ENCODE peak calls at places on chromosomes 3 and 15, in eight cellular contexts. One of them, this sample, is unnamed.
A peak's percentile ranks its signal among the peaks of the same experiment; 100 is the strongest.

GRCh38 chr3:23518441-23518840 is 287.3 kb upstream of the UBE2E1 start:
- DNase-seq in fibroblast of the aortic adventitia: no peak
- DNase-seq in nucleus accumbens: no peak
- DNase-seq in stimulated activated CD8-positive, alpha-beta memory T cell treated with anti-CD3 and anti-CD28 coated beads, Interleukin-12 subunit alpha, Interleukin-12 subunit beta, amount 100 ng/mL, for 4 hours: no peak
- DNase-seq in stromal cell of bone marrow: no peak
- DNase-seq in heart left ventricle: no peak
- DNase-seq in T-helper 1 cell: no peak
- DNase-seq in activated CD4-positive, alpha-beta T cell treated with anti-CD3 and anti-CD28 coated beads, Interleukin-2, amount 50 U/mL, for 24 hours: no peak
- DNase-seq in this sample: no peak

GRCh38 chr15:98174286-98174685 is 213.8 kb downstream of the ARRDC4 start:
- DNase-seq in activated CD4-positive, alpha-beta T cell treated with anti-CD3 and anti-CD28 coated beads, Interleukin-2, amount 50 U/mL, for 24 hours: no peak
- DNase-seq in stromal cell of bone marrow: no peak
- DNase-seq in heart left ventricle: no peak
- DNase-seq in fibroblast of the aortic adventitia: no peak
- DNase-seq in nucleus accumbens: no peak
- DNase-seq in T-helper 1 cell: no peak
- DNase-seq in stimulated activated CD8-positive, alpha-beta memory T cell treated with anti-CD3 and anti-CD28 coated beads, Interleukin-12 subunit alpha, Interleukin-12 subunit beta, amount 100 ng/mL, for 4 hours: no peak
- DNase-seq in this sample: no peak

GRCh38 chr3:148477375-148477774 is 220.3 kb upstream of the AGTR1 start:
- DNase-seq in T-helper 1 cell: no peak
- DNase-seq in stimulated activated CD8-positive, alpha-beta memory T cell treated with anti-CD3 and anti-CD28 coated beads, Interleukin-12 subunit alpha, Interleukin-12 subunit beta, amount 100 ng/mL, for 4 hours: no peak
- DNase-seq in nucleus accumbens: no peak
- DNase-seq in activated CD4-positive, alpha-beta T cell treated with anti-CD3 and anti-CD28 coated beads, Interleukin-2, amount 50 U/mL, for 24 hours: no peak
- DNase-seq in stromal cell of bone marrow: no peak
- DNase-seq in fibroblast of the aortic adventitia: no peak
- DNase-seq in heart left ventricle: no peak
- DNase-seq in this sample: no peak

GRCh38 chr3:138369151-138369900 is 20.9 kb downstream of the MRAS start:
- DNase-seq in nucleus accumbens: no peak
- DNase-seq in stimulated activated CD8-positive, alpha-beta memory T cell treated with anti-CD3 and anti-CD28 coated beads, Interleukin-12 subunit alpha, Interleukin-12 subunit beta, amount 100 ng/mL, for 4 hours: no peak
- DNase-seq in fibroblast of the aortic adventitia: no peak
- DNase-seq in stromal cell of bone marrow: no peak
- DNase-seq in heart left ventricle: no peak
- DNase-seq in activated CD4-positive, alpha-beta T cell treated with anti-CD3 and anti-CD28 coated beads, Interleukin-2, amount 50 U/mL, for 24 hours: no peak
- DNase-seq in T-helper 1 cell: no peak
- DNase-seq in this sample: no peak

GRCh38 chr15:67420137-67420536 is 100.8 kb upstream of the C15orf61 start:
- DNase-seq in T-helper 1 cell: no peak
- DNase-seq in activated CD4-positive, alpha-beta T cell treated with anti-CD3 and anti-CD28 coated beads, Interleukin-2, amount 50 U/mL, for 24 hours: no peak
- DNase-seq in stimulated activated CD8-positive, alpha-beta memory T cell treated with anti-CD3 and anti-CD28 coated beads, Interleukin-12 subunit alpha, Interleukin-12 subunit beta, amount 100 ng/mL, for 4 hours: no peak
- DNase-seq in fibroblast of the aortic adventitia: no peak
- DNase-seq in stromal cell of bone marrow: no peak
- DNase-seq in nucleus accumbens: no peak
- DNase-seq in heart left ventricle: no peak
- DNase-seq in this sample: no peak

GRCh38 chr15:78415284-78415683 is 22.7 kb upstream of the IREB2 start:
- DNase-seq in stromal cell of bone marrow: no peak
- DNase-seq in nucleus accumbens: no peak
- DNase-seq in stimulated activated CD8-positive, alpha-beta memory T cell treated with anti-CD3 and anti-CD28 coated beads, Interleukin-12 subunit alpha, Interleukin-12 subunit beta, amount 100 ng/mL, for 4 hours: no peak
- DNase-seq in activated CD4-positive, alpha-beta T cell treated with anti-CD3 and anti-CD28 coated beads, Interleukin-2, amount 50 U/mL, for 24 hours: no peak
- DNase-seq in heart left ventricle: no peak
- DNase-seq in T-helper 1 cell: no peak
- DNase-seq in fibroblast of the aortic adventitia: peak; percentile 52
- DNase-seq in this sample: no peak

GRCh38 chr3:44208086-44208485 is 33.6 kb upstream of the TOPAZ1 start:
- DNase-seq in T-helper 1 cell: no peak
- DNase-seq in stimulated activated CD8-positive, alpha-beta memory T cell treated with anti-CD3 and anti-CD28 coated beads, Interleukin-12 subunit alpha, Interleukin-12 subunit beta, amount 100 ng/mL, for 4 hours: no peak
- DNase-seq in activated CD4-positive, alpha-beta T cell treated with anti-CD3 and anti-CD28 coated beads, Interleukin-2, amount 50 U/mL, for 24 hours: no peak
- DNase-seq in stromal cell of bone marrow: no peak
- DNase-seq in nucleus accumbens: no peak
- DNase-seq in fibroblast of the aortic adventitia: no peak
- DNase-seq in heart left ventricle: no peak
- DNase-seq in this sample: no peak

GRCh38 chr3:17076940-17077605 is 192.3 kb downstream of the PLCL2 start:
- DNase-seq in activated CD4-positive, alpha-beta T cell treated with anti-CD3 and anti-CD28 coated beads, Interleukin-2, amount 50 U/mL, for 24 hours: no peak
- DNase-seq in stimulated activated CD8-positive, alpha-beta memory T cell treated with anti-CD3 and anti-CD28 coated beads, Interleukin-12 subunit alpha, Interleukin-12 subunit beta, amount 100 ng/mL, for 4 hours: no peak
- DNase-seq in fibroblast of the aortic adventitia: no peak
- DNase-seq in nucleus accumbens: no peak
- DNase-seq in stromal cell of bone marrow: no peak
- DNase-seq in heart left ventricle: no peak
- DNase-seq in T-helper 1 cell: no peak
- DNase-seq in this sample: no peak

GRCh38 chr3:46707601-46708011 is 6.4 kb downstream of the TMIE start:
- DNase-seq in nucleus accumbens: no peak
- DNase-seq in stimulated activated CD8-positive, alpha-beta memory T cell treated with anti-CD3 and anti-CD28 coated beads, Interleukin-12 subunit alpha, Interleukin-12 subunit beta, amount 100 ng/mL, for 4 hours: no peak
- DNase-seq in fibroblast of the aortic adventitia: no peak
- DNase-seq in stromal cell of bone marrow: no peak
- DNase-seq in activated CD4-positive, alpha-beta T cell treated with anti-CD3 and anti-CD28 coated beads, Interleukin-2, amount 50 U/mL, for 24 hours: no peak
- DNase-seq in T-helper 1 cell: no peak
- DNase-seq in heart left ventricle: no peak
- DNase-seq in this sample: no peak

GRCh38 chr3:119702530-119703527 is at the start of gene CFAP91:
- DNase-seq in activated CD4-positive, alpha-beta T cell treated with anti-CD3 and anti-CD28 coated beads, Interleukin-2, amount 50 U/mL, for 24 hours: peak; percentile 53
- DNase-seq in heart left ventricle: peak; percentile 97
- DNase-seq in stimulated activated CD8-positive, alpha-beta memory T cell treated with anti-CD3 and anti-CD28 coated beads, Interleukin-12 subunit alpha, Interleukin-12 subunit beta, amount 100 ng/mL, for 4 hours: peak; percentile 71
- DNase-seq in stromal cell of bone marrow: peak; percentile 87
- DNase-seq in nucleus accumbens: peak; percentile 72
- DNase-seq in fibroblast of the aortic adventitia: peak; percentile 86
- DNase-seq in T-helper 1 cell: peak; percentile 73
- DNase-seq in this sample: peak; percentile 79

GRCh38 chr15:89630974-89631901 is 24.0 kb downstream of the KIF7 start:
- DNase-seq in stromal cell of bone marrow: no peak
- DNase-seq in heart left ventricle: no peak
- DNase-seq in nucleus accumbens: no peak
- DNase-seq in T-helper 1 cell: no peak
- DNase-seq in fibroblast of the aortic adventitia: no peak
- DNase-seq in stimulated activated CD8-positive, alpha-beta memory T cell treated with anti-CD3 and anti-CD28 coated beads, Interleukin-12 subunit alpha, Interleukin-12 subunit beta, amount 100 ng/mL, for 4 hours: no peak
- DNase-seq in activated CD4-positive, alpha-beta T cell treated with anti-CD3 and anti-CD28 coated beads, Interleukin-2, amount 50 U/mL, for 24 hours: no peak
- DNase-seq in this sample: no peak

GRCh38 chr3:140441006-140441405 is 236.9 kb upstream of the TRIM42 start:
- DNase-seq in stimulated activated CD8-positive, alpha-beta memory T cell treated with anti-CD3 and anti-CD28 coated beads, Interleukin-12 subunit alpha, Interleukin-12 subunit beta, amount 100 ng/mL, for 4 hours: no peak
- DNase-seq in fibroblast of the aortic adventitia: peak; percentile 60
- DNase-seq in heart left ventricle: peak; percentile 39
- DNase-seq in nucleus accumbens: no peak
- DNase-seq in activated CD4-positive, alpha-beta T cell treated with anti-CD3 and anti-CD28 coated beads, Interleukin-2, amount 50 U/mL, for 24 hours: no peak
- DNase-seq in T-helper 1 cell: no peak
- DNase-seq in stromal cell of bone marrow: peak; percentile 71
- DNase-seq in this sample: no peak